ENCODE peak calls at places on chromosomes 16 and 17, in seven cellular contexts. H is BE2C, P is B cell, Q is tibial artery, Z is GM12865, X is cardiac fibroblast, E is uterus. C is an unnamed sample.

GRCh38 chr16:11133344-11133921 is 122.6 kb downstream of the SOCS1 start:
- DNase-seq in P (no peak), E (peak; percentile 78), Q (peak; percentile 82), H (no peak), Z (no peak), X (peak; percentile 97), C (no peak)

GRCh38 chr16:24041834-24042631 is 206.2 kb downstream of the PRKCB start:
- DNase-seq in H (peak; percentile 70), P (peak; percentile 72), X (peak; percentile 69), Q (peak; percentile 35), Z (peak; percentile 82), E (no peak), C (peak; percentile 92)

GRCh38 chr17:62653002-62653830 is 25.7 kb downstream of the MRC2 start:
- DNase-seq in P (peak; percentile 66), E (peak; percentile 74), Z (peak; percentile 81), Q (peak; percentile 62), X (peak; percentile 66), H (peak; percentile 89), C (peak; percentile 97)

GRCh38 chr17:33291248-33292183 is 1.6 kb downstream of the ASIC2 start:
- DNase-seq in E (no peak), Z (no peak), Q (no peak), H (peak; percentile 30), X (peak; percentile 45), P (peak; percentile 28), C (no peak)

GRCh38 chr17:58330544-58330996 is 2.0 kb upstream of the TSPOAP1 start:
- DNase-seq in P (peak; percentile 13), E (no peak), H (no peak), Z (no peak), Q (no peak), X (no peak), C (peak; percentile 62)

GRCh38 chr16:20331635-20332034 is 4.3 kb upstream of the GP2 start:
- DNase-seq in Q (no peak), P (no peak), X (no peak), H (no peak), E (no peak), Z (no peak), C (no peak)

GRCh38 chr16:17518441-17518840 is 47.7 kb upstream of the XYLT1 start:
- DNase-seq in P (no peak), Z (no peak), H (no peak), E (no peak), X (peak; percentile 36), Q (no peak), C (no peak)

GRCh38 chr16:84460406-84461028 is 43.9 kb downstream of the MEAK7 start:
- DNase-seq in P (no peak), X (no peak), Z (no peak), H (no peak), Q (no peak), E (peak; percentile 6), C (no peak)

GRCh38 chr17:45144199-45145034 is 3.9 kb upstream of the HEXIM1 start:
- DNase-seq in Q (peak; percentile 39), H (no peak), X (peak; percentile 23), Z (no peak), P (peak; percentile 70), E (peak; percentile 79), C (peak; percentile 27)

GRCh38 chr16:31344712-31345111 is 10.3 kb upstream of the ITGAX start:
- DNase-seq in Q (no peak), X (no peak), E (no peak), H (no peak), Z (peak; percentile 87), P (no peak), C (peak; percentile 35)

GRCh38 chr17:38742431-38743308 is 5.5 kb downstream of the PCGF2 start:
- DNase-seq in Q (peak; percentile 61), X (peak; percentile 95), H (peak; percentile 79), P (no peak), E (peak; percentile 68), Z (no peak), C (peak; percentile 35)

GRCh38 chr16:49455181-49455990 is 81.8 kb downstream of the C16orf78 start:
- DNase-seq in E (no peak), X (no peak), H (no peak), P (no peak), Z (no peak), Q (no peak), C (no peak)

GRCh38 chr17:63495471-63495870 is 18.6 kb downstream of the ACE start:
- DNase-seq in Z (no peak), P (no peak), Q (no peak), X (no peak), H (no peak), E (no peak), C (no peak)

GRCh38 chr17:2395258-2396170 is 5.3 kb downstream of the MNT start:
- DNase-seq in P (no peak), E (no peak), H (peak; percentile 33), Q (no peak), Z (peak; percentile 31), X (peak; percentile 58), C (no peak)

GRCh38 chr17:73435412-73435811 is 123.6 kb upstream of the CDC42EP4 start:
- DNase-seq in X (no peak), Z (no peak), P (no peak), E (no peak), Q (no peak), H (no peak), C (no peak)

GRCh38 chr17:62179525-62180161 is 114.6 kb upstream of the MED13 start:
- DNase-seq in Z (no peak), E (no peak), P (no peak), Q (no peak), H (peak; percentile 63), X (peak; percentile 56), C (no peak)

GRCh38 chr17:29131814-29132682 is 48.1 kb downstream of the MYO18A start:
- DNase-seq in P (no peak), Q (peak; percentile 54), H (no peak), E (peak; percentile 77), Z (no peak), X (peak; percentile 72), C (no peak)

GRCh38 chr16:29926675-29927522 is 873 bp upstream of the KCTD13 start:
- DNase-seq in P (no peak), E (peak; percentile 28), Q (no peak), H (peak; percentile 20), Z (no peak), X (no peak), C (no peak)

DNA sequence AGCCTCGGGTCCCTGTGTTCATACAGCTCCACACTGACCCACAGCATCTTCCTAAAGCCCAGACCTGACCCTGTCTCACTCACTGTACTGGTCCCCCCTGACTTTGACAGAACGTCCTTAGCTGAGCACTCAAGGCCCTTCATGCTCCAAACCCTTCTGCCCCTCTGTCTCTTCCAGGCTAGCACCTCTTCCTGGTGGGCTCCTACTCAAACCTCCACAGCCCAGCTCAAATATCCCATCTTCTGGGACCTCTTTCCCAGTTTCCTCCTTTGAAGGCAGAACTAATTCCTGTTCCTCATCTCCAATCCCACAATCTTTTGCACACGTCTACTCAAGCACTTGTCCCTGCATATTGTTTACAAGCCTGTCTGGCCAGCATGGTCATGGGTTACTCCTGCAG is 8.8 kb downstream of the GRIN2C start:
- DNase-seq in Q (no peak), X (no peak), E (no peak), P (no peak), H (no peak), Z (no peak), C (no peak)
- TF ChIP-seq CTCF in Q (no peak), X (no peak), E (no peak), P (no peak), H (no peak), Z (no peak), C (no peak)

DNA sequence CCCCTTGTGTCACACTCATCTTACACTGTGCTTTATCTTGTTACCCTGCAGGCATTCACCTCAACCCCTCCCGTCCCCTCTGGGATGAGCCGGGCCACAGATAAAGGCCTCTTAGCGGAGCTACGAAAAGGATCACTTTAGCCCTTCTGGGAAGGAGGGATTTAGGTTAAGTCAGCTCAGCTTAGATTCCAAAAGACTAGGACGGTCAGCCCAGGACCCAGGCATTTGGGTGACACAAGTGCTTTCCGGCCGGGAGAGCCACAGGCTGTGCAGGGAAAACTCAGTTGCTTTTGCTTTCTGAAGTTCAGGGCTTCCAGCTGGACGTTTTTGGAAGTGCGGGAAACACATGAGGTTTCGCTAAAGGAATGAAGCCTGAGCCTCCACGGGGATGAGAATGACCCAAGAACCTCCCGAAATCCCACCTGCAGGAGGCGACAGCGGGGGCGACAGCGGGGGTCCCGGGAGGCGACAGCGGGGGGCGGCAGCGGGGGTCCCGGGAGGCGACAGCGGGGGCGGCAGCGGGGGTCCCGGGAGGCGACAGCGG is 11.6 kb upstream of the METRNL start:
- DNase-seq in H (peak; percentile 2), Z (no peak), Q (peak; percentile 19), X (no peak), E (no peak), P (peak; percentile 26), C (peak; percentile 1)
- TF ChIP-seq CTCF in H (no peak), Z (no peak), Q (no peak), X (no peak), E (no peak), P (no peak), C (no peak)

DNA sequence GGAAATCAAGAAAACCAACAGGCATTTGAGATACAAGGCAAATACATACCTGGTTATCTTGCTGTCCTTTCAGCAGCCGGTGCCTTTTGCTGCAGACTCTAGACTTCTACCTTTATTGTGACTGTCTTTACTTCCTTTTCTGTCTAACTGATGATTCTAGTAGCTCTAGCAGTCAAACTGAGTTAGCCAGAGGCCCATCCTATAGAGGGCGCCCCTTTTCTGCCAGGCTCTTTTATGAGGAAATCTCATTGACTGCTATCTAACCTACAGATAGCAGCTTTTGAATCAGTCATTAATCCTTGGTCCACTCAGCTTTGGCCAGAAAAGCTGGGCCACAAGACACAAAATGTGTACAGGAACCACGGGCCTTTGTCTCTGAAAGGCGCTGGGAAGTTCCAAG is 87.5 kb upstream of the WSB1 start:
- DNase-seq in P (no peak), Z (peak; percentile 35), X (peak; percentile 9), Q (no peak), E (no peak), H (no peak), C (peak; percentile 37)
- TF ChIP-seq CTCF in P (peak; percentile 22), Z (peak; percentile 45), X (peak; percentile 5), Q (no peak), E (no peak), H (peak; percentile 28), C (no peak)

DNA sequence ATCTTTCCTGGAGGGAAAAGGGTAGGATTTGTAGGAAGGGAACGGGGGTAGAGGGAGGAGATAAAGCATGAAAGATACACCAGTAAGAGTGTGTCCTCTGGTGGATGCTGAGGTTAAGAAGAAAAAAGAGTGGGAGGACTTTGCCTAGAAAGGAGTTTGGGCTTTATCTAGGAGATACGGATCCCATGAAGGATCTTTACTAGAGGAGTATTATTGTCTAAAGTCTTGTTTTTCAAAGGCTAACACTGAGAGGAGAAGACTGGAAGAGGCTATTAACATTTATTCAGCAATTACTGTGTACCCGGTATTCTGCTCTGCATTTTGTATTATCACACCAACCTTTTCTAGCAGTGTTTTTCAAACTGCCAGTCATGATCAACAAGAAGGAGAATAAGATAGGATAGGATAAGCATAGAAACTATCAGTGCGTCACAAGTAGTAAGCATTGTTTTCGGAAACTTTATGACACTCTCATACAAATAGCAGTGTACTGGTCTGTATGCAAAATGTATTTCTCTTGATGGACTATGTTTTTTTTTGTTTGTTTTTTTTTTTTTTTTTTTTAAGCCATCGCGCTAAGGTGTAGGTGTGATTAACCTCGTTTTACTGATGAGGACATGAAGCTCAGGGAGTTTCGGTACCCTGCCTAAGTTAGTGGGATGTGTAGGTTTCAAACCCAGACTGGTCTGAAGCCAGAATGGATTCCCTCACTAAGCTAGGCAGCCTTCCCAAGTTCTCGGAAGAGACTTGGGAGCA is 1.4 kb upstream of the SP2 start:
- DNase-seq in E (no peak), P (no peak), Q (no peak), H (no peak), X (no peak), Z (no peak), C (no peak)
- TF ChIP-seq CTCF in E (no peak), P (no peak), Q (no peak), H (no peak), X (no peak), Z (no peak), C (no peak)

C was measured in activated CD8-positive, alpha-beta T cell treated with anti-CD3 and anti-CD28 coated beads for 36 hours.